ENCODE peak calls at places on chromosome 21, in ten cellular contexts. O is esophagus squamous epithelium, N is GM12878, A is fibroblast of lung, B is astrocyte, P is colonic mucosa, G is IMR-90, C is neuronal stem cell, H is DND-41, J is heart left ventricle. Q is an unnamed sample. For H3K4me1, the result is how much of the 10 kb centered on the place peaks cover.

GRCh38 chr21:34795152-34796141 is 126.7 kb downstream of the CLIC6 start:
- DNase-seq in J (no peak), P (peak), N (no peak), G (peak), O (no peak), H (no peak), C (no peak), B (peak), A (peak), Q (no peak)

GRCh38 chr21:15062566-15062965 is 2.2 kb downstream of the NRIP1 start:
- DNase-seq in H (no peak), N (no peak), P (no peak), B (no peak), J (no peak), O (no peak), A (peak), C (no peak), G (no peak), Q (no peak)

GRCh38 chr21:43965911-43966585 is 46.1 kb upstream of the TRAPPC10 start:
- DNase-seq in B (no peak), A (no peak), C (no peak), J (no peak), H (no peak), N (no peak), P (no peak), O (no peak), G (no peak), Q (no peak)

GRCh38 chr21:16124397-16125130 is 394.8 kb downstream of the USP25 start:
- DNase-seq in G (peak), H (no peak), O (no peak), P (no peak), J (no peak), A (peak), N (no peak), B (peak), C (no peak), Q (peak)

GRCh38 chr21:36297938-36298572 is 21.9 kb upstream of the MORC3 start:
- DNase-seq in H (peak), P (peak), J (peak), A (no peak), G (peak), N (peak), B (no peak), C (no peak), O (peak), Q (no peak)

GRCh38 chr21:19981938-19982337 is 1016.3 kb upstream of the NCAM2 start:
- DNase-seq in N (no peak), H (no peak), B (no peak), O (no peak), C (no peak), J (no peak), G (no peak), P (no peak), A (no peak), Q (no peak)

GRCh38 chr21:35428489-35428888 is 379.4 kb upstream of the RUNX1 start:
- DNase-seq in H (peak), N (no peak), A (no peak), J (peak), B (peak), P (no peak), O (no peak), G (no peak), C (no peak), Q (no peak)

GRCh38 chr21:36429672-36430546 is 44.7 kb downstream of the CHAF1B start:
- DNase-seq in B (peak), J (peak), A (peak), P (peak), O (peak), H (no peak), N (peak), C (peak), G (peak), Q (peak)

GRCh38 chr21:25942145-25942544 is 207.4 kb downstream of the GABPA start:
- DNase-seq in H (no peak), C (no peak), O (no peak), G (no peak), J (no peak), P (no peak), N (no peak), A (no peak), B (no peak), Q (no peak)

GRCh38 chr21:35926003-35926541 is 134.3 kb downstream of the SETD4 start:
- DNase-seq in B (no peak), O (no peak), P (no peak), N (no peak), A (no peak), H (no peak), G (no peak), C (no peak), J (no peak), Q (no peak)

GRCh38 chr21:24290151-24290833 is 1317.0 kb downstream of the MRPL39 start:
- DNase-seq in G (no peak), H (peak), P (no peak), J (no peak), C (no peak), B (no peak), N (no peak), O (no peak), A (no peak), Q (no peak)

GRCh38 chr21:46634966-46635323 is 529 bp upstream of the PRMT2 start:
- DNase-seq in C (peak), P (peak), O (no peak), N (peak), A (peak), G (peak), B (peak), H (peak), J (peak), Q (no peak)

GRCh38 chr21:18147678-18148077 is 97.0 kb upstream of the CHODL start:
- DNase-seq in A (no peak), C (no peak), J (no peak), N (no peak), P (no peak), O (no peak), G (no peak), B (no peak), H (no peak), Q (no peak)

GRCh38 chr21:38439957-38440356 is 58.3 kb downstream of the ERG start:
- DNase-seq in O (no peak), N (no peak), B (no peak), A (no peak), C (no peak), H (no peak), P (no peak), J (no peak), G (no peak), Q (no peak)

GRCh38 chr21:28705616-28706015 is 287.1 kb downstream of the LTN1 start:
- DNase-seq in J (no peak), A (peak), O (no peak), N (no peak), C (no peak), B (peak), H (no peak), G (peak), P (no peak), Q (no peak)

GRCh38 chr21:46399686-46400085 is 59.0 kb upstream of the DIP2A start:
- DNase-seq in P (no peak), A (no peak), G (no peak), B (no peak), J (no peak), N (no peak), C (no peak), H (no peak), O (no peak), Q (no peak)

GRCh38 chr21:25903599-25903998 is 168.8 kb downstream of the GABPA start:
- DNase-seq in H (no peak), B (no peak), J (no peak), C (no peak), O (no peak), N (peak), A (no peak), G (no peak), P (no peak), Q (no peak)

GRCh38 chr21:43929217-43929971 is 64.4 kb downstream of the AGPAT3 start:
- DNase-seq in P (peak), J (peak), C (no peak), H (no peak), A (no peak), N (no peak), B (no peak), G (no peak), O (no peak), Q (no peak)

GRCh38 chr21:36985761-36986594 is 19.5 kb upstream of the HLCS start:
- DNase-seq in B (no peak), G (no peak), H (no peak), P (no peak), J (no peak), O (no peak), A (no peak), C (no peak), N (no peak), Q (no peak)

GRCh38 chr21:29205009-29205408 is 74.6 kb downstream of the MAP3K7CL start:
- DNase-seq in C (no peak), N (no peak), O (no peak), B (no peak), H (no peak), J (no peak), G (no peak), A (no peak), P (no peak), Q (no peak)

GRCh38 chr21:31921079-31921478 is 48.3 kb downstream of the HUNK start:
- DNase-seq in P (no peak), J (no peak), B (no peak), O (no peak), N (no peak), H (no peak), G (peak), C (no peak), A (no peak), Q (no peak)

GRCh38 chr21:43345746-43346409 is 81.1 kb downstream of the SIK1 start:
- DNase-seq in J (no peak), A (peak), H (peak), G (peak), N (no peak), O (no peak), P (no peak), C (no peak), B (peak), Q (no peak)

GRCh38 chr21:25453524-25453923 is 153.8 kb downstream of the MRPL39 start:
- DNase-seq in J (no peak), H (no peak), A (no peak), P (no peak), G (peak), B (peak), N (no peak), O (no peak), C (no peak), Q (no peak)

GRCh38 chr21:38790961-38791360 is 14.8 kb upstream of the ETS2 start:
- DNase-seq in B (no peak), O (no peak), J (no peak), H (no peak), C (no peak), P (no peak), A (no peak), G (no peak), N (no peak), Q (no peak)

GRCh38 chr21:38115870-38116269 is 140.9 kb upstream of the KCNJ15 start:
- DNase-seq in N (no peak), H (no peak), O (no peak), G (no peak), P (no peak), J (no peak), B (no peak), C (no peak), A (no peak), Q (no peak)

GRCh38 chr21:16363563-16363962 is 633.8 kb downstream of the USP25 start:
- DNase-seq in B (no peak), H (no peak), P (no peak), N (no peak), J (no peak), A (no peak), G (no peak), O (no peak), C (no peak), Q (no peak)

GRCh38 chr21:27649746-27650145 is 682.9 kb upstream of the ADAMTS5 start:
- DNase-seq in H (no peak), G (peak), C (no peak), P (no peak), J (no peak), B (no peak), O (no peak), N (no peak), A (no peak), Q (no peak)

GRCh38 chr21:39007532-39007931 is 175.7 kb downstream of the PSMG1 start:
- DNase-seq in B (no peak), A (no peak), H (no peak), P (no peak), N (no peak), O (no peak), G (no peak), J (no peak), C (no peak), Q (no peak)

GRCh38 chr21:34885636-34886553 is 163.2 kb downstream of the RUNX1 start:
- DNase-seq in P (peak), C (no peak), A (peak), J (no peak), N (no peak), H (peak), O (no peak), G (no peak), B (no peak), Q (peak)

DNA sequence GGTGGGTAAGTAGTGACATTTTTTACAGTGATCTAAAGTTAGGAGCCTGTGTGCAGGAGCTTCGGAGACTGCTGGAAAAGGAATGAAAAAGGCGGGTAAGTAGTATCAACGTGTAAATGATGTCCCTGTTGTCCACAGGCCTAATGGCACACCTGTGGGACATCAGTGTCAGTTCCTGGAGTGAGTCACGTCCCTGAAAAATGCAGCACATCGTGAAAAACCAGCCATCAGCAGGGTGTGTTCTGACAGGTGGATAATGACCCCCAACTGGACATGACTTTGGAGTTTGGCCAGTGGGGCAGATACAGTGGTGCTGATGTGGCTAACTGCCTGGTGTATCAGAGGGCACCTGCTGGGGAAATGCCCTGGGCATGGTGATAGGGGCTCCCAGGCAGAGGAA is 12.0 kb upstream of the PRDM15 start:
- DNase-seq in A (no peak), C (no peak), O (no peak), H (no peak), N (no peak), B (no peak), G (no peak), J (no peak), P (no peak), Q (no peak)
- H3K27ac ChIP-seq in A (no peak), C (no peak), O (no peak), H (no peak), N (no peak), B (no peak), G (no peak), J (no peak), P (no peak), Q (no peak)

GRCh38 chr21:21963911-21964310 is 965.7 kb downstream of the NCAM2 start:
- DNase-seq in C (no peak), H (no peak), A (no peak), J (no peak), G (no peak), O (no peak), N (no peak), B (no peak), P (no peak), Q (no peak)
- H3K4me1 ChIP-seq in C (under half), H (under half), A (under half), J (under half), G (under half), O (under half), N (under half), B (under half), P (under half), Q (under half)

DNA sequence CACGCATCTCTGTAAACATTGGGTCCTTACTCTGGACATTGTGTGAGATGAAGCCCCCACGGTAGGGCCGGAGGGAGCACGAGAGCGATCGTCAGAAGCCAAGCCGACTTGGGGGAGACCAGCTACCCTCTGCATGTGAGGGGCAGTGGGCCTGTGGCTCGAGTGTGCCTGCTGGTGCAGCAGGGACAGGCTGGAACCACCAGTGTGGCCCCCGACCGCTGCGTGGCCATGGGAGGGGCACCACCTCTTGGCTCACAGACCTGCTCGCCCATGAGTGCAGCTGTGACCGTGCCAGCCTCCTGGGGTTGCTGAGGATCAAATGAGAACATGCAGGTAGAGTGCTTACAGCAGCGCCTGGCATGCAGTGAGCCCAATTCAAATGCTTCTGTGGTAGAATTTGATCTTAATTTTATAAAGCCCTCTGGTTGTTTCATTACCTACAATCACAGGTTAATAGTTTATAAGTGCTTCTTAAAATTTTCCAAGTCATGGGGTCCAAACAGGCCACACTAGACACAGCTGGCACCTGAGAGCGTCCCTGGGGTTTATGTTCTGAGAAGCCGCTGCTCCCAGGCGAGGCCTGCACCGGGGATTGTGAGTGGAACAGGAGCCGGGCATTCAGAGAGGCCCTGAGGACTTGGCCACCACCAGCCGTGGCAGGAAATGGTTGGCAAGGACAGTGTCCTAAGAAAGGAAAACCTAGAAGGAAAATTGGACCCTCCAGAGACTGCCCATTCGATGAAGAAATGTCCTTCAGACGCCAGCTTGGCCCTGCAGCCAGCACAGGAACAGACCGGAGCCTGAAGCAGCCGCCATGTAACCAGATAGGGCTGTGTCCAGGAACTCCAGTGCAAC is 22.6 kb upstream of the ADARB1 start:
- DNase-seq in O (no peak), G (no peak), N (no peak), J (no peak), B (no peak), P (no peak), A (no peak), H (no peak), C (no peak), Q (no peak)
- H3K27ac ChIP-seq in O (peak), G (peak), N (no peak), J (no peak), B (peak), P (no peak), A (peak), H (no peak), C (no peak), Q (no peak)

GRCh38 chr21:33219300-33219699 is 10.4 kb upstream of the IFNAR2 start:
- DNase-seq in A (no peak), O (no peak), H (no peak), P (no peak), J (no peak), G (no peak), B (no peak), C (no peak), N (no peak), Q (no peak)

GRCh38 chr21:33212159-33212851 is 17.4 kb upstream of the IFNAR2 start:
- DNase-seq in O (no peak), G (peak), N (no peak), C (no peak), J (no peak), A (peak), P (no peak), H (peak), B (peak), Q (no peak)

GRCh38 chr21:33214056-33214455 is 15.7 kb upstream of the IFNAR2 start:
- DNase-seq in C (no peak), A (no peak), B (no peak), N (no peak), H (no peak), O (no peak), G (no peak), J (no peak), P (no peak), Q (no peak)

GRCh38 chr21:33219961-33220360 is 9.8 kb upstream of the IFNAR2 start:
- DNase-seq in B (no peak), J (no peak), G (no peak), H (no peak), N (no peak), P (no peak), A (no peak), O (no peak), C (no peak), Q (no peak)

DNA sequence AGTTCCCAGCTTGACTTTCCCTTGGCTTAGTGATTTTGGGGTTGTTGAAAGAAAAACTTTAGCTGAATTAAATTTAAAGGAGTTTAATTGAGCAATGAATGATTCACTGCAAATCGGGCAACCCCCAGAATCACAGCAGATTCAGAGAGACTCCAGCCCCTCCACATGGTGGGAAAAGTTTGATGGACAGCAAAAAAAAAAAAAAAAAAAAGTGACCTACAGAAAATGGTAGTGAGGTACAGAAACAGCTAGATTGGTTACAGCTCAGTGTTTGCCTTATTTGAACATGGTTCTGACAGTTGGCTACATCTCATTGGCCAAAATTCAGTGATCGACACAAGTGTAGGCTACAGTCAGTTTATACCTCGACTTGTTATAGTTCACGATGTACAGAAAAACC is 12.6 kb upstream of the IFNAR2 start:
- DNase-seq in P (no peak), A (no peak), N (no peak), O (no peak), J (no peak), G (no peak), H (no peak), C (no peak), B (no peak), Q (no peak)
- H3K4me1 ChIP-seq in P (under half), A (under half), N (under half), O (under half), J (under half), G (under half), H (half or more), C (under half), B (under half), Q (under half)